ENCODE peak calls at places on chromosome 2, in four cellular contexts. U is A673, M is pancreas, D is AG04450. N is an unnamed sample.

GRCh38 chr2:46257476-46257875 is 39.7 kb upstream of the EPAS1 start:
- DNase-seq in U (peak; percentile 5), M (no peak), D (peak; percentile 38), N (peak; percentile 70)

GRCh38 chr2:151508519-151508918 is 98.8 kb downstream of the RIF1 start:
- DNase-seq in U (no peak), M (no peak), D (no peak), N (no peak)

GRCh38 chr2:237149425-237149824 is 63.7 kb downstream of the COPS8 start:
- DNase-seq in U (no peak), M (no peak), D (no peak), N (no peak)

GRCh38 chr2:202249864-202250263 is 11.5 kb upstream of the SUMO1 start:
- DNase-seq in U (no peak), M (no peak), D (no peak), N (no peak)

GRCh38 chr2:7057865-7058400 is 140.7 kb downstream of the RNF144A start:
- DNase-seq in U (no peak), M (no peak), D (no peak), N (peak; percentile 23)

GRCh38 chr2:138502253-138503086 is 900 bp downstream of the SPOPL start:
- DNase-seq in U (peak; percentile 4), M (no peak), D (no peak), N (peak; percentile 50)

GRCh38 chr2:221283896-221284295 is 288.2 kb downstream of the EPHA4 start:
- DNase-seq in U (no peak), M (no peak), D (no peak), N (peak; percentile 75)

GRCh38 chr2:215793747-215794595 is 219.4 kb downstream of the MREG start:
- DNase-seq in U (peak; percentile 83), M (no peak), D (peak; percentile 92), N (peak; percentile 85)

GRCh38 chr2:51505533-51505932 is 473.6 kb upstream of the NRXN1 start:
- DNase-seq in U (peak; percentile 38), M (no peak), D (no peak), N (no peak)

GRCh38 chr2:8536686-8537571 is 144.9 kb upstream of the ID2 start:
- DNase-seq in U (no peak), M (no peak), D (no peak), N (no peak)

GRCh38 chr2:289362-290089 is 1.6 kb upstream of the ALKAL2 start:
- DNase-seq in U (no peak), M (peak; percentile 60), D (no peak), N (peak; percentile 31)

GRCh38 chr2:200193331-200193730 is 113.2 kb upstream of the SPATS2L start:
- DNase-seq in U (no peak), M (no peak), D (no peak), N (no peak)

GRCh38 chr2:128786800-128787478 is 468.3 kb upstream of the HS6ST1 start:
- DNase-seq in U (peak; percentile 59), M (no peak), D (no peak), N (peak; percentile 15)

GRCh38 chr2:75289771-75290170 is 90.5 kb upstream of the TACR1 start:
- DNase-seq in U (no peak), M (no peak), D (no peak), N (no peak)

GRCh38 chr2:159202568-159203071 is 83.9 kb downstream of the WDSUB1 start:
- DNase-seq in U (no peak), M (peak; percentile 67), D (peak; percentile 98), N (peak; percentile 92)

GRCh38 chr2:241048149-241048948 is 49.9 kb downstream of the SNED1 start:
- DNase-seq in U (no peak), M (no peak), D (no peak), N (no peak)

GRCh38 chr2:156322681-156323211 is 9.8 kb downstream of the NR4A2 start:
- DNase-seq in U (no peak), M (no peak), D (no peak), N (no peak)

GRCh38 chr2:128519517-128520215 is 201.0 kb upstream of the HS6ST1 start:
- DNase-seq in U (no peak), M (no peak), D (no peak), N (no peak)

GRCh38 chr2:208440716-208441115 is 34.1 kb downstream of the PTH2R start:
- DNase-seq in U (no peak), M (no peak), D (no peak), N (no peak)

GRCh38 chr2:65021709-65022108 is 32.5 kb downstream of the SLC1A4 start:
- DNase-seq in U (no peak), M (no peak), D (no peak), N (no peak)

GRCh38 chr2:138107288-138107687 is 143.0 kb downstream of the HNMT start:
- DNase-seq in U (no peak), M (no peak), D (no peak), N (no peak)

GRCh38 chr2:19857806-19858205 is 44.0 kb downstream of the TTC32 start:
- DNase-seq in U (no peak), M (no peak), D (no peak), N (no peak)

GRCh38 chr2:7866825-7867224 is 815.0 kb upstream of the ID2 start:
- DNase-seq in U (no peak), M (no peak), D (no peak), N (no peak)

GRCh38 chr2:127259355-127259754 is 34.6 kb downstream of the ERCC3 start:
- DNase-seq in U (no peak), M (no peak), D (no peak), N (no peak)

GRCh38 chr2:28168376-28168775 is 224.3 kb upstream of the FOSL2 start:
- DNase-seq in U (no peak), M (no peak), D (no peak), N (no peak)

GRCh38 chr2:148279216-148279615 is 258.3 kb downstream of the MBD5 start:
- DNase-seq in U (no peak), M (no peak), D (no peak), N (peak; percentile 19)

GRCh38 chr2:120736202-120736954 is 710 bp downstream of the GLI2 start:
- DNase-seq in U (peak; percentile 54), M (no peak), D (no peak), N (peak; percentile 79)

GRCh38 chr2:31217465-31218200 is at the start of gene CAPN14:
- DNase-seq in U (peak; percentile 68), M (no peak), D (no peak), N (no peak)

GRCh38 chr2:38173690-38174089 is 97.7 kb upstream of the CYP1B1 start:
- DNase-seq in U (no peak), M (no peak), D (no peak), N (no peak)

GRCh38 chr2:31764169-31764568 is 183.4 kb upstream of the SRD5A2 start:
- DNase-seq in U (no peak), M (no peak), D (no peak), N (peak; percentile 13)

DNA sequence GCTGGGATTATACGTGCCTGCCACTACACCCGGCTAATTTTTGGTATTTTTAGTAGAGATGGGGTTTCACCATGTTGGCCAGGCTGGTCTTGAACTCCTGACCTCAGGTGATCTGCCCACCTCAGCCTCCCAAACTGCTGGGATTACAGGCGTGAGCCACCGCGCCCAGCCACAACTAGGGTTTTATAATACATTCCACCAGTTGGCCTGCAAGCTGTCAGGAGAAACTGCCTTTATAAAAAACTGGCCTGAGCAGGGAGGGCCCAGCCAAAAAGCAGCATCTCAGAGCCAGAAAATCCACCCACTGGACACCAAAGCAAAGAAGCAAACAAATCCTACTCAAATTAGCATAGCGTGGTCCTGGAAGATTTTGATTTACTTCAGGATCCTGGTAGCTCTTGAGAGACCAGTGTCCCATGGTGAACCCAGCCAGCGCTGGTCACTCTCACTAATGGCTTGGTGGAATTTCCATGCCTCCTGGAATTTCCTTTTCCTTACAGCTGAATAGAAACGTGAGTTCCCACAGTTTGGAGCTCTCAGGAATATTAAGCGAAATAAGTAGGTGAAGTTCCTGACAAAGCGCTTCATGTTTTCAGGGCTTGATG is 60.0 kb upstream of the PXDN start:
- DNase-seq in U (no peak), M (no peak), D (no peak), N (no peak)
- H3K27me3 ChIP-seq in U (no peaks in the 10 kb centered on the region), M (no peaks in the 10 kb centered on the region), D (peaks cover 21% of the 10 kb centered on the region), N (peaks cover 64% of the 10 kb centered on the region)

GRCh38 chr2:10067881-10068280 is 12.3 kb downstream of the CYS1 start:
- DNase-seq in U (no peak), M (no peak), D (no peak), N (no peak)
- H3K4me3 ChIP-seq in U (no peak overlapping the region), M (no peak overlapping the region), D (no peak overlapping the region), N (no peak overlapping the region)

GRCh38 chr2:218975060-218975777 is 9.8 kb downstream of the FEV start:
- DNase-seq in U (no peak), M (no peak), D (no peak), N (no peak)
- H3K27me3 ChIP-seq in U (peaks cover 3% of the 10 kb centered on the region), M (no peaks in the 10 kb centered on the region), D (peaks cover 37% of the 10 kb centered on the region), N (peaks cover 69% of the 10 kb centered on the region)

DNA sequence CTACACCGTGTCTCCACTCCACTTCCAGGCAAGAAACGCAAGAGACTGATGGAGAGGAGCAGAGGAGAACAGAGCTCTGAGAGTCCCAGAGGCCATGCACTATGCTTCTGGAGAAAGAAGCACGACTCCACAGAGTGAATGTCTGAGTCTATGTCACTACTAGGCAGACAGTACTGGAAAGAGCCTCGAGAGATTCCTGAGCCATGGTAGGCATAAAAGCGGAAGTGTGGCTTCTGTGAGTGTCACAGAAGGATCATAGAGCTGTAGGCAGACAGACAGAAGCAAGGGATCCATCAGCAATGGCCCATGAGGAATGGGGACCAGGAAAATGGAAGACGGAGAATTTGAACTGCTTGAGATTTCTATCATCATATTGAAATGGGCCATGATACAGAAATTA is 542.6 kb downstream of the ZEB2 start:
- DNase-seq in U (no peak), M (no peak), D (no peak), N (no peak)
- H3K4me3 ChIP-seq in U (no peak overlapping the region), M (no peak overlapping the region), D (no peak overlapping the region), N (no peak overlapping the region)

GRCh38 chr2:112010751-112011150 is 44.3 kb upstream of the TMEM87B start:
- DNase-seq in U (no peak), M (no peak), D (no peak), N (no peak)

GRCh38 chr2:112008910-112009485 is 46.1 kb upstream of the TMEM87B start:
- DNase-seq in U (no peak), M (no peak), D (no peak), N (no peak)

GRCh38 chr2:112012556-112012955 is 42.5 kb upstream of the TMEM87B start:
- DNase-seq in U (no peak), M (no peak), D (no peak), N (no peak)
- H3K27me3 ChIP-seq in U (no peaks in the 10 kb centered on the region), M (no peaks in the 10 kb centered on the region), D (peaks cover 16% of the 10 kb centered on the region), N (peaks cover 5% of the 10 kb centered on the region)

GRCh38 chr2:101303688-101304087 is 4.8 kb downstream of the RNF149 start:
- DNase-seq in U (no peak), M (no peak), D (no peak), N (no peak)
- H3K4me3 ChIP-seq in U (no peak overlapping the region), M (no peak overlapping the region), D (no peak overlapping the region), N (no peak overlapping the region)

DNA sequence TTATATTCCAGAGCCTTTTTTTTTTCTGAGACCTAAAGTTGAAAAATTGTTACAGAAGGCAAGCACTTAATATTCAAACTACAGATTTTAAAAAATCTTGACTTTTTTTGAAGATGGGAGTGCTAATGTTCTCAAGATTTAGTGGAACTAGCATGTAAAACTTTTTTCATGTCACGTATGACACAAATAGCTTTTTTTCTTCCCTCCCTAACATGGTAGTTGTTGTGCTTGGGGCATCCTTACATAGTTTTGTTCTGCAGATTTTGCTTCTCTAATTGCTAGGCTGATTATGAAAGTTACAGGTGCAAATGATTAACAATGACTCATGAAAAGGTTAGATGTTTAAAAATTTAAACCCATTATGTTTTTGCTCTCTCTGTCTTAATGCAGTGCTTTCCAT is 3.0 kb downstream of the EML6 start:
- DNase-seq in U (no peak), M (no peak), D (no peak), N (no peak)
- H3K27me3 ChIP-seq in U (peaks cover 24% of the 10 kb centered on the region), M (no peaks in the 10 kb centered on the region), D (peaks cover 26% of the 10 kb centered on the region), N (no peaks in the 10 kb centered on the region)